ENCODE peak calls at places on chromosomes 11 and 22, in four cellular contexts. Z is K562, I is HepG2, B is GM12878. F is an unnamed sample.

GRCh38 chr22:18997925-18998315 is 61.8 kb upstream of the PRODH start:
- DNase-seq in Z (no peak), I (no peak), B (no peak), F (no peak)

GRCh38 chr11:13942908-13943505 is 19.5 kb upstream of the SPON1 start:
- DNase-seq in Z (no peak), I (no peak), B (no peak), F (no peak)

GRCh38 chr11:95849087-95849825 is 59.0 kb downstream of the CEP57 start:
- DNase-seq in Z (peak; percentile 39), I (peak; percentile 64), B (no peak), F (peak; percentile 22)

GRCh38 chr11:73950869-73951710 is at the start of gene DNAJB13:
- DNase-seq in Z (peak; percentile 79), I (peak; percentile 77), B (peak; percentile 23), F (peak; percentile 72)

GRCh38 chr22:45863981-45864751 is 112.8 kb downstream of the WNT7B start:
- DNase-seq in Z (peak; percentile 67), I (peak; percentile 45), B (no peak), F (peak; percentile 87)

GRCh38 chr11:77580712-77581337 is 8.9 kb upstream of the AQP11 start:
- DNase-seq in Z (no peak), I (no peak), B (no peak), F (no peak)

GRCh38 chr11:126348806-126349582 is 6.5 kb upstream of the ST3GAL4 start:
- DNase-seq in Z (no peak), I (no peak), B (no peak), F (no peak)

GRCh38 chr22:42688241-42688913 is 32.3 kb downstream of the A4GALT start:
- DNase-seq in Z (peak; percentile 27), I (peak; percentile 57), B (no peak), F (peak; percentile 45)

GRCh38 chr11:134393638-134394037 is 18.4 kb downstream of the B3GAT1 start:
- DNase-seq in Z (peak; percentile 74), I (peak; percentile 13), B (no peak), F (peak; percentile 81)

GRCh38 chr11:68682531-68682931 is 1.8 kb upstream of the GAL start:
- DNase-seq in Z (no peak), I (no peak), B (no peak), F (no peak)

GRCh38 chr11:45048313-45048841 is 97.7 kb upstream of the TP53I11 start:
- DNase-seq in Z (no peak), I (no peak), B (no peak), F (no peak)

GRCh38 chr22:27461470-27461869 is 340.1 kb downstream of the MN1 start:
- DNase-seq in Z (no peak), I (no peak), B (no peak), F (no peak)
- TF ChIP-seq EP300 in Z (no peak), I (no peak), B (no peak), F (peak; percentile 49)

GRCh38 chr11:122068096-122068495 is 47.9 kb downstream of the BLID start:
- DNase-seq in Z (no peak), I (no peak), B (no peak), F (no peak)
- TF ChIP-seq FOXM1 in Z (no peak), I (no peak), B (no peak), F (no peak)

DNA sequence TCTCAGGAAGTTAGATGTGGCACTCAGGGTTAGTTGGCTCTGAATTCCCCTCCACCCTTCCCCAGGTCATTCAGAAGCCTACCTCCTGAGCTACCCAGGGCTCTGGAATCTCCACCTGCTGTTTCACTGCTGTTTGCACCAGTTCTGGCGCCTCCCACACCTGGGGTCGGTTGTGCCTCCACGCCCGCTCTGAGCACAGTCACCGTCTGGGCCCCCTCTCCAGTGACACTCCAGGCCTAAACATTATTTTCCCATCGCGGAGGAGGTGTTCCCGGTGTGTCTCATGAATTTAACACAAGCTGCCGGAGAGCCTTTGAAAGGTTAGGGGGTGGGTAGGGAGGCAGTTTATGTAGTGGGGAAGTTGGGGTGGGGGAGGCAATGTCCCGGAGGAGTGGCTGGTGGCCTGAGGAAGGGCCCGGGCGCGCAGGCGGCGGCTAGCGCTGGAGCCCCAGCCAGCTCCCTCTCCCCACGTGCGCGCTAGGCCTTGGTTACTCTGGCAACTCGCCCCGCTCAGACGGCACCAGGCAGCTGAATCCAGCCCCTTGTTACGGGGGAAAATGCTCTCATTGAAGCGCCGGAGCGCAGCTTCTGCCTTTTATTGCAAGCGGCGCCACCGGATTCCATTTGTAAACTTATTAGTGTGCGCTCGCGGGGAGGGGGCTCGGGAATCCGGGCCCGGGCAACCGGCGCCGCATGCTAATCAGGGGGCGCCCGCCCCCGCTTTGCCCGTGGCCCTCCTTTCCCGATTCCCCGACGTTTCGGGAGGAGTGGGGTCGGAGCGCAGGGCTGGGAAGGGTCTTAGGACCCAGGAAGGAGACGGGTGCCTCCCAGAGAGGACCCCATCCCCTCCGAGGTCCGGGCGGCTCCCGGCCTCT is 52.4 kb downstream of the GRIK4 start:
- DNase-seq in Z (no peak), I (no peak), B (no peak), F (no peak)
- TF ChIP-seq EP300 in Z (no peak), I (no peak), B (no peak), F (no peak)

GRCh38 chr22:49011379-49011768 is 816.3 kb downstream of the BRD1 start:
- DNase-seq in Z (no peak), I (no peak), B (no peak), F (peak; percentile 14)

GRCh38 chr22:49011769-49012598 is 815.7 kb downstream of the BRD1 start:
- DNase-seq in Z (no peak), I (no peak), B (no peak), F (peak; percentile 31)

GRCh38 chr22:49013707-49014106 is 814.0 kb downstream of the BRD1 start:
- DNase-seq in Z (no peak), I (no peak), B (no peak), F (peak; percentile 8)

GRCh38 chr22:49010901-49011300 is 816.8 kb downstream of the BRD1 start:
- DNase-seq in Z (no peak), I (no peak), B (no peak), F (peak; percentile 9)

GRCh38 chr22:49012695-49013094 is 815.0 kb downstream of the BRD1 start:
- DNase-seq in Z (no peak), I (no peak), B (no peak), F (peak; percentile 30)
- TF ChIP-seq FOXM1 in Z (no peak), I (no peak), B (no peak), F (no peak)

GRCh38 chr11:58577441-58578135 is 1.3 kb upstream of the ZFP91 start:
- DNase-seq in Z (no peak), I (peak; percentile 33), B (peak; percentile 66), F (no peak)
- TF ChIP-seq EP300 in Z (no peak), I (peak; percentile 13), B (peak; percentile 96), F (peak; percentile 72)

DNA sequence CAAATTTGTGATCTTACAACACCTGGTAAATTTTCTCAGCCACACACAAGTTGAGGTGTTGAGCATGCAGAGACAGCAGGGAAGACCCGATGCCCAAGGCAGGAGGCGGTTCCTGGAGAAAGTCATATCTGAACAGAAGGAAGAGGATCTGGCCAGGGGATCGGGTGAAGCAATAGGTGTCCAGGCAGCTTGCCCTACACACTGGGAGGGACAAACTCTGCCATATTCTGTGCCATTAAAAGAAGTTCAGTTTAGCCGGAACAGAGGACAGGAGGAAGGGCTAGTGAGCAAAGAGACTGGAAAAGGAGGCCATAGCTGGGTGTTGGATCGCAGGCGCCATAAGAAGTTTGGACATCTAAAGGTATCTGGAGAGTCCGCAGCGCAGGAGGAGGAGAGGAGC is 76.5 kb downstream of the TMPRSS5 start:
- DNase-seq in Z (no peak), I (no peak), B (no peak), F (no peak)
- TF ChIP-seq FOXM1 in Z (no peak), I (no peak), B (no peak), F (no peak)

GRCh38 chr11:32890843-32891656 is 1.6 kb upstream of the QSER1 start:
- DNase-seq in Z (no peak), I (no peak), B (no peak), F (no peak)

GRCh38 chr11:32893091-32893946 is 708 bp downstream of the QSER1 start:
- DNase-seq in Z (peak; percentile 66), I (peak; percentile 58), B (no peak), F (peak; percentile 87)

GRCh38 chr11:32891657-32892354 is 805 bp upstream of the QSER1 start:
- DNase-seq in Z (peak; percentile 30), I (no peak), B (no peak), F (no peak)

GRCh38 chr11:32893947-32894827 is 1.6 kb downstream of the QSER1 start:
- DNase-seq in Z (peak; percentile 76), I (peak; percentile 81), B (peak; percentile 39), F (peak; percentile 72)

GRCh38 chr11:32892355-32893090 is at the start of gene QSER1:
- DNase-seq in Z (peak; percentile 90), I (peak; percentile 35), B (no peak), F (peak; percentile 97)
- TF ChIP-seq EP300 in Z (peak; percentile 32), I (no peak), B (no peak), F (no peak)

GRCh38 chr11:117625237-117625636 is 171.8 kb downstream of the DSCAML1 start:
- DNase-seq in Z (no peak), I (no peak), B (no peak), F (no peak)
- TF ChIP-seq FOXM1 in Z (no peak), I (no peak), B (no peak), F (no peak)

GRCh38 chr11:353315-353857 is 15.9 kb upstream of the B4GALNT4 start:
- DNase-seq in Z (peak; percentile 44), I (peak; percentile 90), B (no peak), F (no peak)
- TF ChIP-seq EP300 in Z (no peak), I (peak; percentile 22), B (no peak), F (no peak)

GRCh38 chr22:24894998-24895397 is 51.5 kb downstream of the LHFPL7 start:
- DNase-seq in Z (no peak), I (peak; percentile 61), B (no peak), F (peak; percentile 85)
- TF ChIP-seq FOXM1 in Z (no peak), I (no peak), B (no peak), F (no peak)

F was measured in SK-N-SH.